ENCODE peak calls at places on chromosomes 12 and 14, in six cellular contexts. A is GM10248, U is activated B cell treated with CpG ODN at 0.5 μM for 24 hours, S is pancreas, Z is ovary, F is WTC11. W is an unnamed sample.

GRCh38 chr12:66960704-66961690 is 282.1 kb upstream of the GRIP1 start:
- DNase-seq in A (no peak), U (no peak), S (no peak), Z (no peak), F (no peak), W (no peak)

GRCh38 chr12:73240110-73240509 is 967.9 kb downstream of the TRHDE start:
- DNase-seq in A (no peak), U (no peak), S (no peak), Z (no peak), F (no peak), W (no peak)

GRCh38 chr12:1474567-1475153 is 119.7 kb downstream of the FBXL14 start:
- DNase-seq in A (no peak), U (no peak), S (no peak), Z (no peak), F (no peak), W (no peak)

GRCh38 chr12:57632369-57632897 is 568 bp downstream of the B4GALNT1 start:
- DNase-seq in A (peak; percentile 28), U (peak; percentile 26), S (no peak), Z (peak; percentile 20), F (peak; percentile 51), W (peak; percentile 72)

GRCh38 chr12:28795306-28795705 is 353.8 kb upstream of the FAR2 start:
- DNase-seq in A (no peak), U (no peak), S (no peak), Z (no peak), F (no peak), W (no peak)

GRCh38 chr12:109927622-109928021 is 27.5 kb downstream of the TCHP start:
- DNase-seq in A (peak; percentile 71), U (no peak), S (no peak), Z (no peak), F (peak; percentile 59), W (peak; percentile 44)

GRCh38 chr14:104707629-104708595 is 16.1 kb upstream of the ADSS1 start:
- DNase-seq in A (no peak), U (no peak), S (no peak), Z (no peak), F (no peak), W (no peak)

GRCh38 chr12:95169368-95169767 is 47.9 kb downstream of the FGD6 start:
- DNase-seq in A (no peak), U (no peak), S (peak; percentile 43), Z (no peak), F (no peak), W (no peak)

GRCh38 chr12:95601626-95602025 is 50.4 kb upstream of the USP44 start:
- DNase-seq in A (no peak), U (no peak), S (no peak), Z (no peak), F (no peak), W (no peak)

GRCh38 chr14:29242755-29243340 is 476.3 kb downstream of the FOXG1 start:
- DNase-seq in A (no peak), U (no peak), S (no peak), Z (no peak), F (no peak), W (no peak)

GRCh38 chr12:13033266-13033875 is 10.8 kb upstream of the FAM234B start:
- DNase-seq in A (no peak), U (no peak), S (no peak), Z (no peak), F (no peak), W (no peak)

GRCh38 chr14:64293976-64294671 is at the start of gene ESR2:
- DNase-seq in A (peak; percentile 59), U (peak; percentile 60), S (peak; percentile 47), Z (peak; percentile 61), F (peak; percentile 58), W (no peak)

GRCh38 chr14:105021656-105022275 is 883 bp upstream of the CDCA4 start:
- DNase-seq in A (no peak), U (no peak), S (peak; percentile 43), Z (peak; percentile 56), F (peak; percentile 60), W (no peak)

GRCh38 chr14:102754370-102755262 is 22.6 kb upstream of the TRAF3 start:
- DNase-seq in A (peak; percentile 80), U (peak; percentile 39), S (no peak), Z (no peak), F (no peak), W (no peak)

GRCh38 chr14:67263499-67264149 is 22.4 kb downstream of the PALS1 start:
- DNase-seq in A (no peak), U (no peak), S (no peak), Z (no peak), F (no peak), W (no peak)

GRCh38 chr12:118103601-118104382 is at the start of gene VSIG10:
- DNase-seq in A (peak; percentile 63), U (peak; percentile 29), S (peak; percentile 76), Z (peak; percentile 68), F (peak; percentile 68), W (no peak)

GRCh38 chr14:22489247-22489551 is 99.8 kb downstream of the DAD1 start:
- DNase-seq in A (no peak), U (no peak), S (no peak), Z (no peak), F (no peak), W (no peak)

GRCh38 chr14:51638071-51638944 is 13.4 kb upstream of the FRMD6 start:
- DNase-seq in A (no peak), U (no peak), S (no peak), Z (no peak), F (peak; percentile 61), W (no peak)

GRCh38 chr14:31998220-31998559 is 78.9 kb upstream of the ARHGAP5 start:
- DNase-seq in A (no peak), U (no peak), S (no peak), Z (no peak), F (no peak), W (no peak)

GRCh38 chr12:115402443-115403170 is 718.6 kb upstream of the TBX3 start:
- DNase-seq in A (no peak), U (no peak), S (no peak), Z (no peak), F (no peak), W (no peak)

GRCh38 chr12:91180577-91180976 is 2.0 kb downstream of the DCN start:
- DNase-seq in A (no peak), U (no peak), S (no peak), Z (no peak), F (no peak), W (no peak)

GRCh38 chr14:72701610-72702009 is 192.3 kb downstream of the DPF3 start:
- DNase-seq in A (no peak), U (no peak), S (no peak), Z (no peak), F (no peak), W (no peak)

GRCh38 chr14:100246809-100247428 is 8.0 kb downstream of the YY1 start:
- DNase-seq in A (no peak), U (no peak), S (no peak), Z (no peak), F (no peak), W (no peak)

GRCh38 chr12:61870658-61871559 is 389.3 kb upstream of the USP15 start:
- DNase-seq in A (no peak), U (no peak), S (no peak), Z (no peak), F (no peak), W (no peak)

GRCh38 chr12:50517456-50518048 is 12.8 kb downstream of the DIP2B start:
- DNase-seq in A (peak; percentile 68), U (no peak), S (no peak), Z (no peak), F (no peak), W (no peak)

DNA sequence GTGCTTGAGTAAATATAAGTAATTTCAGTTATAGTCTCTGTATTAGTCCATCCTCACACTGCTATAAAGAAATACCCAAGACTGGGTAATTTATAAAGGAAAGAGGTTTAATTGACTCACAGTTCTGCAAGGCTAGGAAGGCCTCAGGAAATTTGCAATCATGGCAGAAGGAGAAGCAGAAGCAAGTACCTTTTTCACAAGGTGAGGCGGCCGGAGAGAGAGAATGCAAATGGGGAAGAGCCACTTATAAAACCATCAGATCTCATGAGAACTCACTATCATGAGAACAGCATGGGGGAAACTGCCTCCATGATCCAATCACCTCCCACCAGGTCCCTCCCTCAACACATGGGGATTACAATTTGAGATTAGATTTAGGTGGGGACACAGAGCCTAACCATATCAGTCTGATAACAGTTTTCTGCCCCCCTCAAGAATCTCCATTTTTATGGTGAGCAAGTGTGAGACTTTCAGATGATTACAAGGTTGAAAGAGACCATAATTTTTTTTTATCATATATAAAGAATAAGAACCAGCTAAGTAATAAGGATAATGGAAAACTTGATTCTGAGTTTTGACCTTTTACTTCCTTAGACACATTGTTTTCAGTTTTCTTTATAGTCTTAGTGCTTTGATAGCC is 35.6 kb downstream of the LEMD3 start:
- DNase-seq in A (no peak), U (no peak), S (no peak), Z (no peak), F (no peak), W (no peak)
- TF ChIP-seq CTCF in A (no peak), U (no peak), S (no peak), Z (no peak), F (no peak), W (no peak)

DNA sequence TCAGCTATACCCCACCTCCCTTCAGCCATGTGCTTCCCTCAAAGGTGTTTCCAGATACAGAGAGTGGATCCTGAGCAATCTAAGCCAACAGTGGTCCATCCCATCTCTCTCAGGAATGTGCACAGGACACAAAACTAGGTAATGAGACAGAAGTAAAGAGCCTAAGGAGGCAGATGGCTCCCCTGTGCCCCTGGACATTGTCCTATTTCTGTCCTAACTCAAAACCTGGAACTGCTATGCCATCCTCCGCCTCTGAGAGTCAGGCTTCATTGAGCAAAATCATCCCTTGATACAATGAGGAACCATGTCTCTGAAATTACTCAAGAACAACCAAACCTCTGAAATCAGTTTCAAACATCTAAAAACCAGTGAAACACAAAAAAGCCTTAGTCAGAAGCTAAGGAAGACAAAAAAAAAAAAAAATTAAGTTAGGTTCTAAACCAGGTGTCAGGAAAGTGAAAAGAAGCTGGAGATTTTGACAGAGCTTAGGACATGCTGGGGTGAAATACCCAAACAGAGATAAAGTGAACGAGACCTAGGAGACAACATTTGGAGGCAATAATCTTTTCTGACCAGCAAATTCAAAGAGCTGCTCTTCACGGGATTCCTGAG is 200.3 kb upstream of the PLEKHG7 start:
- DNase-seq in A (peak; percentile 19), U (no peak), S (no peak), Z (no peak), F (no peak), W (no peak)
- TF ChIP-seq CTCF in A (peak; percentile 54), U (no peak), S (peak; percentile 21), Z (no peak), F (no peak), W (peak; percentile 30)

GRCh38 chr12:124971603-124972002 is 17.3 kb downstream of the DHX37 start:
- DNase-seq in A (no peak), U (no peak), S (no peak), Z (no peak), F (no peak), W (no peak)

GRCh38 chr12:124968656-124969055 is 20.3 kb downstream of the DHX37 start:
- DNase-seq in A (no peak), U (no peak), S (no peak), Z (no peak), F (no peak), W (no peak)

GRCh38 chr12:124972211-124972610 is 16.7 kb downstream of the DHX37 start:
- DNase-seq in A (no peak), U (no peak), S (no peak), Z (no peak), F (no peak), W (no peak)

GRCh38 chr12:124967016-124967739 is 21.8 kb downstream of the DHX37 start:
- DNase-seq in A (no peak), U (no peak), S (no peak), Z (no peak), F (no peak), W (no peak)

GRCh38 chr12:124970647-124971402 is 18.1 kb downstream of the DHX37 start:
- DNase-seq in A (no peak), U (no peak), S (no peak), Z (no peak), F (no peak), W (no peak)
- TF ChIP-seq CTCF in A (no peak), U (no peak), S (no peak), Z (no peak), F (no peak), W (no peak)

GRCh38 chr12:81329088-81329487 is 251.2 kb downstream of the ACSS3 start:
- DNase-seq in A (no peak), U (no peak), S (no peak), Z (no peak), F (peak; percentile 55), W (no peak)
- TF ChIP-seq CTCF in A (peak; percentile 21), U (no peak), S (no peak), Z (no peak), F (peak; percentile 81), W (peak; percentile 58)

W was measured in chondrocyte.